ENCODE peak calls at places on chromosomes 12 and 14, in five cellular contexts. R is GM23338, U is IMR-90, B is SK-N-SH, I is fibroblast of lung. T is an unnamed sample.

GRCh38 chr12:30041096-30041495 is 257.4 kb upstream of the TMTC1 start:
- DNase-seq in R (no peak), U (no peak), B (no peak), I (peak; percentile 49), T (no peak)

GRCh38 chr12:99111600-99111999 is 466.5 kb downstream of the APAF1 start:
- DNase-seq in R (peak; percentile 59), U (no peak), B (no peak), I (no peak), T (no peak)

GRCh38 chr12:124369055-124369900 is 74.4 kb downstream of the RFLNA start:
- DNase-seq in R (no peak), U (peak; percentile 92), B (peak; percentile 96), I (peak; percentile 94), T (no peak)

GRCh38 chr12:110256780-110257431 is 24.1 kb upstream of the ATP2A2 start:
- DNase-seq in R (no peak), U (no peak), B (no peak), I (no peak), T (no peak)

GRCh38 chr14:36579573-36580140 is 2.8 kb downstream of the NKX2-8 start:
- DNase-seq in R (peak; percentile 65), U (no peak), B (peak; percentile 16), I (no peak), T (no peak)

GRCh38 chr12:76310110-76310509 is 38.1 kb downstream of the BBS10 start:
- DNase-seq in R (no peak), U (peak; percentile 54), B (no peak), I (peak; percentile 73), T (no peak)

GRCh38 chr12:77232045-77232444 is 166.7 kb upstream of the E2F7 start:
- DNase-seq in R (no peak), U (peak; percentile 57), B (no peak), I (peak; percentile 77), T (no peak)

GRCh38 chr14:100104523-100105300 is 39.5 kb downstream of the EVL start:
- DNase-seq in R (peak; percentile 19), U (peak; percentile 72), B (no peak), I (peak; percentile 56), T (no peak)

GRCh38 chr14:93669632-93670031 is 118.7 kb downstream of the PRIMA1 start:
- DNase-seq in R (no peak), U (no peak), B (no peak), I (no peak), T (no peak)

GRCh38 chr12:108645686-108646596 is 12.2 kb upstream of the SELPLG start:
- DNase-seq in R (no peak), U (no peak), B (no peak), I (no peak), T (no peak)

GRCh38 chr12:50637870-50638481 is 125.9 kb upstream of the ATF1 start:
- DNase-seq in R (peak; percentile 74), U (peak; percentile 69), B (peak; percentile 45), I (peak; percentile 50), T (no peak)

GRCh38 chr14:22218729-22219128 is 370.3 kb downstream of the DAD1 start:
- DNase-seq in R (no peak), U (no peak), B (no peak), I (no peak), T (no peak)

GRCh38 chr14:32366995-32367394 is 37.9 kb downstream of the AKAP6 start:
- DNase-seq in R (no peak), U (no peak), B (no peak), I (peak; percentile 58), T (no peak)

GRCh38 chr12:131007794-131008460 is 54.2 kb downstream of the ADGRD1 start:
- DNase-seq in R (no peak), U (no peak), B (no peak), I (no peak), T (no peak)

GRCh38 chr14:87286826-87287225 is 706.2 kb downstream of the GALC start:
- DNase-seq in R (no peak), U (no peak), B (no peak), I (no peak), T (no peak)

GRCh38 chr14:99246536-99247083 is 25.4 kb downstream of the BCL11B start:
- DNase-seq in R (peak; percentile 73), U (no peak), B (no peak), I (no peak), T (no peak)

GRCh38 chr12:14214495-14214894 is 151.0 kb upstream of the ATF7IP start:
- DNase-seq in R (no peak), U (no peak), B (no peak), I (no peak), T (no peak)

GRCh38 chr14:73239463-73240241 is 2.3 kb downstream of the PAPLN start:
- DNase-seq in R (peak; percentile 77), U (peak; percentile 49), B (peak; percentile 74), I (peak; percentile 71), T (no peak)

GRCh38 chr12:74292351-74293194 is 245.1 kb upstream of the ATXN7L3B start:
- DNase-seq in R (peak; percentile 43), U (no peak), B (no peak), I (no peak), T (no peak)

GRCh38 chr12:7130791-7131501 is 775 bp downstream of the CLSTN3 start:
- DNase-seq in R (peak; percentile 78), U (peak; percentile 52), B (peak; percentile 78), I (peak; percentile 59), T (no peak)

GRCh38 chr12:95304673-95305198 is 87.1 kb downstream of the VEZT start:
- DNase-seq in R (no peak), U (peak; percentile 53), B (no peak), I (peak; percentile 63), T (no peak)

GRCh38 chr14:67285876-67286452 is 44.7 kb downstream of the PALS1 start:
- DNase-seq in R (peak; percentile 82), U (peak; percentile 64), B (peak; percentile 29), I (peak; percentile 44), T (no peak)

GRCh38 chr14:50785506-50786063 is 45.4 kb downstream of the NIN start:
- DNase-seq in R (peak; percentile 25), U (no peak), B (no peak), I (no peak), T (no peak)

GRCh38 chr14:104700747-104701215 is 11.4 kb downstream of the INF2 start:
- DNase-seq in R (peak; percentile 56), U (no peak), B (no peak), I (no peak), T (no peak)

GRCh38 chr12:56081393-56082347 is 1.7 kb downstream of the ERBB3 start:
- DNase-seq in R (peak; percentile 27), U (no peak), B (no peak), I (no peak), T (no peak)

GRCh38 chr12:56079729-56080555 is at the start of gene ERBB3:
- DNase-seq in R (peak; percentile 92), U (peak; percentile 81), B (peak; percentile 84), I (peak; percentile 87), T (peak; percentile 56)

GRCh38 chr12:56082382-56082781 is 2.4 kb downstream of the ERBB3 start:
- DNase-seq in R (no peak), U (no peak), B (no peak), I (no peak), T (no peak)

GRCh38 chr12:56078931-56079728 is 835 bp upstream of the ERBB3 start:
- DNase-seq in R (peak; percentile 96), U (peak; percentile 74), B (peak; percentile 94), I (peak; percentile 75), T (peak; percentile 71)

GRCh38 chr12:56080556-56081138 is 682 bp downstream of the ERBB3 start:
- DNase-seq in R (peak; percentile 80), U (no peak), B (no peak), I (no peak), T (no peak)
- H3K4me3 ChIP-seq in R (peak overlapping the region; percentile 84), U (peak overlapping the region; percentile 67), B (peak overlapping the region; percentile 53), I (peak overlapping the region; percentile 55), T (peak overlapping the region; percentile 83)

GRCh38 chr12:90460681-90461080 is 494.3 kb downstream of the CCER1 start:
- DNase-seq in R (no peak), U (no peak), B (no peak), I (peak; percentile 3), T (no peak)

GRCh38 chr12:90456248-90456647 is 498.7 kb downstream of the CCER1 start:
- DNase-seq in R (no peak), U (no peak), B (no peak), I (no peak), T (no peak)
- H2AFZ ChIP-seq in R (no peak overlapping the region), U (no peak overlapping the region), B (no peak overlapping the region), I (no peak overlapping the region), T (no peak overlapping the region)

GRCh38 chr14:49769171-49769570 is 1.2 kb downstream of the KLHDC2 start:
- DNase-seq in R (no peak), U (peak; percentile 52), B (peak; percentile 12), I (peak; percentile 74), T (no peak)

GRCh38 chr14:49769581-49770211 is 1.7 kb downstream of the KLHDC2 start:
- DNase-seq in R (no peak), U (no peak), B (no peak), I (no peak), T (no peak)

GRCh38 chr14:49768301-49769121 is 558 bp downstream of the KLHDC2 start:
- DNase-seq in R (peak; percentile 67), U (peak; percentile 66), B (peak; percentile 67), I (peak; percentile 77), T (peak; percentile 41)

GRCh38 chr14:49767473-49768300 is at the start of gene KLHDC2:
- DNase-seq in R (peak; percentile 93), U (peak; percentile 88), B (peak; percentile 92), I (peak; percentile 91), T (peak; percentile 83)

DNA sequence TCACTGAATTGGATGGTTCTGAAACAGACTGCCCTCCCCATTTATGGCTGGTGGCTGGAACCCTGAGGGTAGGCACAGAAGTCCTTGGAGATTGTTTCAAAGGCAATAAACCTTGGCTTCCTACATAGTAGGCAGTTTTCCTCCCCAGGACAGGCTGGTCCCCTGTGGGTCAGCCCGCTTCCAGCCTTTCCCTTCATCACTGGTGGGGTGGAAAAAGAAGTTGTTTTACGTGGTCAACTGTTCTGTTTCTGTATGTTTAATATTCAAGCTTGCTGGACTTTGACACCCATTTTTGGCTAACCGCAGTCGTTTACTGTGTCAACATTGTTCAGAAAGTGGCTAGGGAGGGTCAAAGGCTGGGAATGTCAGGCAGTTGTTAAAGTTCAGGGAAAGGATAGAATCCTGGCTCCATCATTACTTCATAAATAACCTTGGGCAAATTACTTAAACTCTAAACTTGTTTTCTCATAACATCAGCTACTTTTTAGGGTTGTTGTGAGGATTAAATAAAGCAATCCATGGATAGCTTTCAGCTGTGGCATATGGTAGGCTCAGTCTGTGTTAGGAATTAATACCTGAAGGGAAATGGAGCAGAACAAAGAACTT is 2.4 kb downstream of the KLHDC2 start:
- DNase-seq in R (no peak), U (peak; percentile 5), B (no peak), I (peak; percentile 55), T (no peak)
- H3K4me3 ChIP-seq in R (peak overlapping the region; percentile 99), U (no peak overlapping the region), B (peak overlapping the region; percentile 85), I (no peak overlapping the region), T (no peak overlapping the region)

DNA sequence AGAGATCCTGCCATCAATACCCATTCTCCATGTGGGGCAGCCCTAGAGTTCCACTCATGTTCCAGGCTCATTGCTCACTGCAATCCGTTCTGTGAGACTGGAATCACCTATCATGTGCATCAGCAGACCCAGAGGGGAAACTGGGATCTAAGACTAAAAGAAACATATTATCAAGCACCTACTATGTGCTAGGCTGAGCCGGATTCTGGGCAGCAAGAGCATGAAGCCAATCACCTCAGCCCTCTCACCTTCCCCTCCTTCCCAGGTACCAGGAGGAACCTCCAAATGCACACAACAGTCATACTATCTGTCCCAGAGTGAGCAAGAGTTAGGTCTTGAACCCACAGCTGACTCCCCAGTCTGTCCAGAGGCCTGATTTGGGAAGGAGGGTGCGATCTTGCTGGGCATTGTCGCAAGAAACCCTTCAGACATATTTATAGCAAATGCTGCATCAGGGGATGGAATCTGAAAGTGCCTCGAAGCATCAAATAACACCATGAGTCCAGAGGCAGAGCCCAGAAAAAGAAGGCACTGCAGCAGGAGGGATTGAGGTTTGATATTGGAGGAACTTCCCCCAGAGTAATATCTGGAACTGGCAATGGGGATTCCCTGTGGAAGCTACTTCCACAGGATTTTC is 6.7 kb upstream of the CACNB3 start:
- DNase-seq in R (no peak), U (peak; percentile 39), B (no peak), I (no peak), T (no peak)
- H2AFZ ChIP-seq in R (peak overlapping the region; percentile 32), U (peak overlapping the region; percentile 86), B (no peak overlapping the region), I (no peak overlapping the region), T (no peak overlapping the region)